ENCODE peak calls at places on chromosomes 3 and 15, in nine cellular contexts. S, I, J, C, O, B, Y, T and A are unnamed samples.

GRCh38 chr15:74828835-74829234 is 2.4 kb downstream of the CPLX3 start:
- DNase-seq in S (no peak), I (no peak), J (no peak), C (peak), O (no peak), B (no peak), Y (no peak), T (no peak), A (no peak)

GRCh38 chr15:48478581-48478980 is 147.4 kb downstream of the DUT start:
- DNase-seq in S (no peak), I (no peak), J (no peak), C (no peak), O (no peak), B (no peak), Y (no peak), T (no peak), A (no peak)

GRCh38 chr15:59432389-59432788 is 5.6 kb upstream of the FAM81A start:
- DNase-seq in S (no peak), I (no peak), J (no peak), C (no peak), O (no peak), B (no peak), Y (no peak), T (no peak), A (no peak)

GRCh38 chr15:81908111-81908510 is 137.7 kb downstream of the MEX3B start:
- DNase-seq in S (no peak), I (no peak), J (no peak), C (no peak), O (no peak), B (no peak), Y (no peak), T (no peak), A (no peak)

GRCh38 chr3:195082811-195083210 is 188.1 kb downstream of the XXYLT1 start:
- DNase-seq in S (no peak), I (no peak), J (no peak), C (no peak), O (no peak), B (no peak), Y (no peak), T (no peak), A (no peak)

GRCh38 chr15:39461536-39462140 is 119.2 kb upstream of the THBS1 start:
- DNase-seq in S (no peak), I (no peak), J (no peak), C (no peak), O (no peak), B (no peak), Y (no peak), T (no peak), A (no peak)

GRCh38 chr3:79263423-79263822 is 504.4 kb downstream of the ROBO1 start:
- DNase-seq in S (no peak), I (no peak), J (no peak), C (no peak), O (no peak), B (no peak), Y (no peak), T (no peak), A (no peak)

GRCh38 chr3:46900007-46900292 is 22.4 kb downstream of the PTH1R start:
- DNase-seq in S (no peak), I (no peak), J (no peak), C (no peak), O (no peak), B (no peak), Y (no peak), T (no peak), A (no peak)

GRCh38 chr3:59118928-59119327 is 69.1 kb upstream of the CFAP20DC start:
- DNase-seq in S (no peak), I (no peak), J (no peak), C (no peak), O (no peak), B (no peak), Y (no peak), T (no peak), A (no peak)

GRCh38 chr15:33968224-33968623 is at the start of gene CHRM5:
- DNase-seq in S (no peak), I (no peak), J (no peak), C (no peak), O (no peak), B (no peak), Y (no peak), T (no peak), A (no peak)

GRCh38 chr3:37514055-37514665 is 339.8 kb upstream of the LRRFIP2 start:
- DNase-seq in S (no peak), I (no peak), J (no peak), C (no peak), O (no peak), B (no peak), Y (no peak), T (no peak), A (no peak)

GRCh38 chr3:125683067-125683844 is 88.0 kb upstream of the OSBPL11 start:
- DNase-seq in S (no peak), I (no peak), J (no peak), C (no peak), O (no peak), B (no peak), Y (no peak), T (no peak), A (no peak)

GRCh38 chr3:150005243-150006102 is 34.8 kb upstream of the PFN2 start:
- DNase-seq in S (no peak), I (no peak), J (no peak), C (no peak), O (no peak), B (no peak), Y (no peak), T (no peak), A (no peak)

GRCh38 chr15:83845230-83845629 is 191.3 kb downstream of the ADAMTSL3 start:
- DNase-seq in S (no peak), I (no peak), J (no peak), C (no peak), O (no peak), B (no peak), Y (no peak), T (no peak), A (no peak)

GRCh38 chr15:41564286-41564959 is 5.4 kb downstream of the TYRO3 start:
- DNase-seq in S (no peak), I (peak), J (peak), C (no peak), O (peak), B (no peak), Y (no peak), T (no peak), A (no peak)

GRCh38 chr3:114827495-114827894 is 319.6 kb downstream of the ZBTB20 start:
- DNase-seq in S (peak), I (peak), J (no peak), C (peak), O (no peak), B (peak), Y (no peak), T (peak), A (no peak)

GRCh38 chr3:114451051-114451451 is 157.2 kb downstream of the TIGIT start:
- DNase-seq in S (no peak), I (no peak), J (no peak), C (no peak), O (no peak), B (no peak), Y (no peak), T (no peak), A (no peak)

GRCh38 chr15:47184003-47184404 is 533.3 kb upstream of the SEMA6D start:
- DNase-seq in S (peak), I (no peak), J (peak), C (peak), O (no peak), B (no peak), Y (no peak), T (no peak), A (no peak)